ENCODE peak calls at places on chromosomes 4 and X, in nine cellular contexts. One of them, this sample, is unnamed. For H3K4me1 and H3K27me3, the result is how much of the 10 kb centered on the place peaks cover.

GRCh38 chr4:88211473-88212252 is 53.2 kb upstream of the ABCG2 start:
- DNase-seq in effector memory CD4-positive, alpha-beta T cell: no peak
- DNase-seq in psoas muscle: no peak
- DNase-seq in neuronal stem cell: peak
- DNase-seq in left lung: no peak
- DNase-seq in CD8-positive, alpha-beta memory T cell: peak
- DNase-seq in CD4-positive, CD25-positive, alpha-beta regulatory T cell: peak
- DNase-seq in small intestine: peak
- DNase-seq in A673: peak
- DNase-seq in this sample: peak

GRCh38 chr4:173181769-173182374 is 13.3 kb downstream of the GALNT7 start:
- DNase-seq in CD8-positive, alpha-beta memory T cell: no peak
- DNase-seq in effector memory CD4-positive, alpha-beta T cell: no peak
- DNase-seq in CD4-positive, CD25-positive, alpha-beta regulatory T cell: no peak
- DNase-seq in psoas muscle: no peak
- DNase-seq in small intestine: no peak
- DNase-seq in neuronal stem cell: no peak
- DNase-seq in A673: no peak
- DNase-seq in left lung: no peak
- DNase-seq in this sample: no peak

GRCh38 chr4:128060130-128060619 is 937 bp upstream of the LARP1B start:
- DNase-seq in A673: peak
- DNase-seq in left lung: no peak
- DNase-seq in psoas muscle: no peak
- DNase-seq in CD8-positive, alpha-beta memory T cell: no peak
- DNase-seq in neuronal stem cell: no peak
- DNase-seq in small intestine: no peak
- DNase-seq in effector memory CD4-positive, alpha-beta T cell: no peak
- DNase-seq in CD4-positive, CD25-positive, alpha-beta regulatory T cell: no peak
- DNase-seq in this sample: no peak

GRCh38 chrX:119605398-119605738 is 856 bp downstream of the NKRF start:
- DNase-seq in psoas muscle: no peak
- DNase-seq in effector memory CD4-positive, alpha-beta T cell: no peak
- DNase-seq in neuronal stem cell: no peak
- DNase-seq in left lung: no peak
- DNase-seq in A673: peak
- DNase-seq in small intestine: peak
- DNase-seq in CD8-positive, alpha-beta memory T cell: peak
- DNase-seq in CD4-positive, CD25-positive, alpha-beta regulatory T cell: no peak
- DNase-seq in this sample: no peak

GRCh38 chrX:70033348-70033747 is 16.4 kb downstream of the AWAT2 start:
- DNase-seq in CD8-positive, alpha-beta memory T cell: no peak
- DNase-seq in effector memory CD4-positive, alpha-beta T cell: no peak
- DNase-seq in neuronal stem cell: no peak
- DNase-seq in psoas muscle: no peak
- DNase-seq in small intestine: no peak
- DNase-seq in CD4-positive, CD25-positive, alpha-beta regulatory T cell: no peak
- DNase-seq in A673: peak
- DNase-seq in left lung: no peak
- DNase-seq in this sample: no peak

GRCh38 chr4:85302756-85303155 is 172.2 kb upstream of the ARHGAP24 start:
- DNase-seq in CD8-positive, alpha-beta memory T cell: no peak
- DNase-seq in psoas muscle: no peak
- DNase-seq in CD4-positive, CD25-positive, alpha-beta regulatory T cell: no peak
- DNase-seq in left lung: no peak
- DNase-seq in A673: no peak
- DNase-seq in effector memory CD4-positive, alpha-beta T cell: no peak
- DNase-seq in neuronal stem cell: no peak
- DNase-seq in small intestine: no peak
- DNase-seq in this sample: no peak

GRCh38 chr4:8544741-8545438 is 35.3 kb upstream of the GPR78 start:
- DNase-seq in CD4-positive, CD25-positive, alpha-beta regulatory T cell: no peak
- DNase-seq in left lung: no peak
- DNase-seq in psoas muscle: no peak
- DNase-seq in CD8-positive, alpha-beta memory T cell: no peak
- DNase-seq in small intestine: no peak
- DNase-seq in effector memory CD4-positive, alpha-beta T cell: no peak
- DNase-seq in A673: no peak
- DNase-seq in neuronal stem cell: no peak
- DNase-seq in this sample: no peak

GRCh38 chr4:12968345-12968744 is 515.8 kb downstream of the RAB28 start:
- DNase-seq in small intestine: no peak
- DNase-seq in effector memory CD4-positive, alpha-beta T cell: no peak
- DNase-seq in psoas muscle: no peak
- DNase-seq in left lung: no peak
- DNase-seq in CD8-positive, alpha-beta memory T cell: no peak
- DNase-seq in A673: no peak
- DNase-seq in neuronal stem cell: no peak
- DNase-seq in CD4-positive, CD25-positive, alpha-beta regulatory T cell: no peak
- DNase-seq in this sample: no peak

GRCh38 chrX:41781500-41781899 is 57.5 kb downstream of the GPR82 start:
- DNase-seq in psoas muscle: no peak
- DNase-seq in small intestine: peak
- DNase-seq in A673: peak
- DNase-seq in CD8-positive, alpha-beta memory T cell: no peak
- DNase-seq in left lung: no peak
- DNase-seq in effector memory CD4-positive, alpha-beta T cell: no peak
- DNase-seq in CD4-positive, CD25-positive, alpha-beta regulatory T cell: peak
- DNase-seq in neuronal stem cell: no peak
- DNase-seq in this sample: peak

GRCh38 chr4:151099976-151100417 is 569 bp downstream of the RPS3A start:
- DNase-seq in CD8-positive, alpha-beta memory T cell: no peak
- DNase-seq in psoas muscle: no peak
- DNase-seq in left lung: no peak
- DNase-seq in small intestine: peak
- DNase-seq in effector memory CD4-positive, alpha-beta T cell: no peak
- DNase-seq in CD4-positive, CD25-positive, alpha-beta regulatory T cell: no peak
- DNase-seq in neuronal stem cell: no peak
- DNase-seq in A673: no peak
- DNase-seq in this sample: no peak

GRCh38 chrX:69501433-69501832 is 2.7 kb upstream of the NALF2 start:
- DNase-seq in psoas muscle: no peak
- DNase-seq in effector memory CD4-positive, alpha-beta T cell: no peak
- DNase-seq in CD4-positive, CD25-positive, alpha-beta regulatory T cell: no peak
- DNase-seq in left lung: no peak
- DNase-seq in A673: peak
- DNase-seq in CD8-positive, alpha-beta memory T cell: no peak
- DNase-seq in neuronal stem cell: peak
- DNase-seq in small intestine: peak
- DNase-seq in this sample: no peak

GRCh38 chr4:162201673-162202072 is 37.9 kb upstream of the FSTL5 start:
- DNase-seq in small intestine: no peak
- DNase-seq in neuronal stem cell: no peak
- DNase-seq in A673: no peak
- DNase-seq in effector memory CD4-positive, alpha-beta T cell: no peak
- DNase-seq in CD4-positive, CD25-positive, alpha-beta regulatory T cell: no peak
- DNase-seq in CD8-positive, alpha-beta memory T cell: no peak
- DNase-seq in psoas muscle: no peak
- DNase-seq in left lung: no peak
- DNase-seq in this sample: no peak

GRCh38 chrX:71181558-71181909 is 36.9 kb downstream of the NLGN3 start:
- DNase-seq in A673: no peak
- DNase-seq in effector memory CD4-positive, alpha-beta T cell: peak
- DNase-seq in CD8-positive, alpha-beta memory T cell: peak
- DNase-seq in psoas muscle: no peak
- DNase-seq in left lung: no peak
- DNase-seq in CD4-positive, CD25-positive, alpha-beta regulatory T cell: no peak
- DNase-seq in small intestine: no peak
- DNase-seq in neuronal stem cell: no peak
- DNase-seq in this sample: peak

GRCh38 chrX:1851527-1851926 is 236.7 kb downstream of the ASMT start:
- DNase-seq in effector memory CD4-positive, alpha-beta T cell: no peak
- DNase-seq in A673: no peak
- DNase-seq in CD4-positive, CD25-positive, alpha-beta regulatory T cell: no peak
- DNase-seq in CD8-positive, alpha-beta memory T cell: no peak
- DNase-seq in neuronal stem cell: no peak
- DNase-seq in left lung: no peak
- DNase-seq in psoas muscle: no peak
- DNase-seq in small intestine: no peak
- DNase-seq in this sample: no peak

GRCh38 chr4:89837385-89837995 is 529 bp upstream of the SNCA start:
- DNase-seq in neuronal stem cell: peak
- DNase-seq in CD4-positive, CD25-positive, alpha-beta regulatory T cell: peak
- DNase-seq in psoas muscle: no peak
- DNase-seq in small intestine: no peak
- DNase-seq in A673: peak
- DNase-seq in effector memory CD4-positive, alpha-beta T cell: no peak
- DNase-seq in left lung: peak
- DNase-seq in CD8-positive, alpha-beta memory T cell: no peak
- DNase-seq in this sample: peak

GRCh38 chr4:77076889-77077635 is 1.3 kb upstream of the CCNI start:
- DNase-seq in neuronal stem cell: no peak
- DNase-seq in small intestine: no peak
- DNase-seq in effector memory CD4-positive, alpha-beta T cell: no peak
- DNase-seq in left lung: no peak
- DNase-seq in psoas muscle: no peak
- DNase-seq in A673: no peak
- DNase-seq in CD8-positive, alpha-beta memory T cell: no peak
- DNase-seq in CD4-positive, CD25-positive, alpha-beta regulatory T cell: no peak
- DNase-seq in this sample: no peak

GRCh38 chr4:26326791-26327190 is 6.0 kb downstream of the RBPJ start:
- DNase-seq in CD8-positive, alpha-beta memory T cell: no peak
- DNase-seq in CD4-positive, CD25-positive, alpha-beta regulatory T cell: no peak
- DNase-seq in neuronal stem cell: no peak
- DNase-seq in small intestine: no peak
- DNase-seq in effector memory CD4-positive, alpha-beta T cell: no peak
- DNase-seq in A673: no peak
- DNase-seq in left lung: no peak
- DNase-seq in psoas muscle: no peak
- DNase-seq in this sample: no peak

DNA sequence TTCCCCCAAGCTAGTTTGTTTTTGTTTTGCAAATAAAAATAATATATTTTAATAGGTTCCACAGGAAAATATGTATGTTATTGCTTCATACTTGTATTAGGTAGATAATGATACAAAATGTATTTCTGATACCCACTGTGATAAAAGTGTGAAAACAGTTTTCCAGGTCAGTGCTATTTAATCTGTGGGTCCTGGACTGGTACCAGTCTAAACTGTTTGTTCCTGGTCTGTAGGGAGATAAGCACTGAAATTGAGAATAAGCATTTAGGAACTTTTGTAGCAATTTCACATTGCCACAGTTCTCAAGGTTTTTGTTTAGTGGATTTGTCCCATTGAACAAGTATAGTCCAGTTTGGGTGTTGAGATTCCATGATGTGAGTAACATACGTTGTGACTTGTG is 110.5 kb downstream of the PDLIM5 start:
- DNase-seq in A673: no peak
- DNase-seq in neuronal stem cell: no peak
- DNase-seq in CD4-positive, CD25-positive, alpha-beta regulatory T cell: no peak
- DNase-seq in left lung: no peak
- DNase-seq in psoas muscle: no peak
- DNase-seq in effector memory CD4-positive, alpha-beta T cell: no peak
- DNase-seq in small intestine: no peak
- DNase-seq in CD8-positive, alpha-beta memory T cell: no peak
- DNase-seq in this sample: no peak
- H3K4me1 ChIP-seq in A673: under half
- H3K4me1 ChIP-seq in neuronal stem cell: under half
- H3K4me1 ChIP-seq in CD4-positive, CD25-positive, alpha-beta regulatory T cell: under half
- H3K4me1 ChIP-seq in left lung: under half
- H3K4me1 ChIP-seq in psoas muscle: half or more
- H3K4me1 ChIP-seq in effector memory CD4-positive, alpha-beta T cell: under half
- H3K4me1 ChIP-seq in small intestine: under half
- H3K4me1 ChIP-seq in CD8-positive, alpha-beta memory T cell: under half
- H3K4me1 ChIP-seq in this sample: under half

GRCh38 chrX:114584983-114585842 is 1.3 kb downstream of the HTR2C start:
- DNase-seq in effector memory CD4-positive, alpha-beta T cell: no peak
- DNase-seq in left lung: no peak
- DNase-seq in neuronal stem cell: no peak
- DNase-seq in CD4-positive, CD25-positive, alpha-beta regulatory T cell: no peak
- DNase-seq in psoas muscle: no peak
- DNase-seq in CD8-positive, alpha-beta memory T cell: no peak
- DNase-seq in A673: no peak
- DNase-seq in small intestine: no peak
- DNase-seq in this sample: no peak
- H3K27me3 ChIP-seq in effector memory CD4-positive, alpha-beta T cell: under half
- H3K27me3 ChIP-seq in left lung: half or more
- H3K27me3 ChIP-seq in neuronal stem cell: under half
- H3K27me3 ChIP-seq in CD4-positive, CD25-positive, alpha-beta regulatory T cell: under half
- H3K27me3 ChIP-seq in psoas muscle: under half
- H3K27me3 ChIP-seq in CD8-positive, alpha-beta memory T cell: under half
- H3K27me3 ChIP-seq in A673: half or more
- H3K27me3 ChIP-seq in small intestine: under half
- H3K27me3 ChIP-seq in this sample: under half

DNA sequence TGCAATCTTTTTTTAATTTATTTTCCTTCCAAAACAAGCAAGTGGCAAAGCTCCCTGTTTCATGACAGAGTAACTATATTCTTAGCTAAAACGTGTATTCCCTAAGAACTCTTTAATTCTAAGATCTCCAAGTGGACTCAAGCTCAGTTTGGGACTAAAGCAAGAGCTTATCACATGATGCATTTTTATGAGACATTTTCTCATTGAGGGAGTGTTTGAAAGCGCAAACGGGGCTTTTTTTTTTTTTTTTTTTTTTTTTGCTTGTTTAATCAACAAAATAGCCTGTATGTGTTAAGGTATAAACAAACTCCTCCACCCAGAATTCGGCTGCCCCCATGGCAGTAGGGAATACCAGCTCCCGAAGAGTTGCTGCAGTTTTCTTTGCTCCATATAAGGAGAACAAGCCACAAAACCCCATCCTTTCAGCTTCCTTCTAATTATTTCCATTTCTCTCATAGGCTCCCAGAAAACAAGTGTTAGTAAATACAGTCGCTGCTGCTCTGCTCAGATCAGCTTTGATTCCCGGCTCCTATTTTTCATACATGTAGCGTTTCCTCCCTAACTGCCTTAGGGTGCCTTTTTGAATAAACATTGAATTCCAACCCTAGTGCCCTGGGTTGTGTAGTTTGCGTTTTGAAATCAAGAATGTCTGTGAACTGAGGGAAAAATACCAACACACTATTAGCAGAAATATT is 669 bp upstream of the PPARGC1A start:
- DNase-seq in CD8-positive, alpha-beta memory T cell: no peak
- DNase-seq in small intestine: no peak
- DNase-seq in effector memory CD4-positive, alpha-beta T cell: no peak
- DNase-seq in left lung: no peak
- DNase-seq in CD4-positive, CD25-positive, alpha-beta regulatory T cell: no peak
- DNase-seq in psoas muscle: no peak
- DNase-seq in neuronal stem cell: no peak
- DNase-seq in A673: no peak
- DNase-seq in this sample: no peak
- H3K4me3 ChIP-seq in CD8-positive, alpha-beta memory T cell: no peak
- H3K4me3 ChIP-seq in small intestine: peak
- H3K4me3 ChIP-seq in effector memory CD4-positive, alpha-beta T cell: no peak
- H3K4me3 ChIP-seq in left lung: peak
- H3K4me3 ChIP-seq in CD4-positive, CD25-positive, alpha-beta regulatory T cell: no peak
- H3K4me3 ChIP-seq in psoas muscle: peak
- H3K4me3 ChIP-seq in neuronal stem cell: no peak
- H3K4me3 ChIP-seq in A673: no peak
- H3K4me3 ChIP-seq in this sample: no peak

DNA sequence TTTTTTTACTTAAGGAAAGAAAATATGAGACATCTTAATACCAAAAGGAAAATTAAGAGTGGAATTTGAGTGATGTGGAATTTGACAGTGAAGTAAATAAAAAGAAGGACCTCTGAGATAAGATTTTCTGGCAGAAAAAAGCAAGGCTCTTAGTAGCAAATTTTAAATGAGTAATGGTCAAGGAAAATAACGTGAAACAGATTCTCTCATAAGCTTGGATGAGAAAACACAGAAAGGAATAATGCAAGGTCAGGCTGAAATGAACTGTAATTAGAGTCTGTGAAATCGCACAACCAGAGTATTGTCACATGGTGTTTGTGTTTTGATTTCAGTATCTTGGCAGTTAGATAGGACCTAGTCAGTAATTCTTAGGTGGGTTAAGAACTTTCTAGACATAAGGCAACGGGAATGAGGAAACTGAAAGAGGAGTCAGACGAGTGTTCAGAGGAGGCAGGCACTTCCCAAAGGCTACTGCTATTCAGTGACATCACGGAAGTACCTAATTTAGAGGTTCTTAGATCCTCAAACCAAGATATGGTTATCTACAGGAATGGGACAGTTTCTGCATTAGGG is 34.5 kb downstream of the LIMCH1 start:
- DNase-seq in A673: no peak
- DNase-seq in effector memory CD4-positive, alpha-beta T cell: no peak
- DNase-seq in neuronal stem cell: no peak
- DNase-seq in small intestine: no peak
- DNase-seq in CD4-positive, CD25-positive, alpha-beta regulatory T cell: no peak
- DNase-seq in CD8-positive, alpha-beta memory T cell: no peak
- DNase-seq in psoas muscle: no peak
- DNase-seq in left lung: no peak
- DNase-seq in this sample: no peak
- H3K4me1 ChIP-seq in A673: under half
- H3K4me1 ChIP-seq in effector memory CD4-positive, alpha-beta T cell: under half
- H3K4me1 ChIP-seq in neuronal stem cell: under half
- H3K4me1 ChIP-seq in small intestine: under half
- H3K4me1 ChIP-seq in CD4-positive, CD25-positive, alpha-beta regulatory T cell: under half
- H3K4me1 ChIP-seq in CD8-positive, alpha-beta memory T cell: under half
- H3K4me1 ChIP-seq in psoas muscle: half or more
- H3K4me1 ChIP-seq in left lung: under half
- H3K4me1 ChIP-seq in this sample: under half